ENCODE peak calls at places on chromosomes 3 and 15, in four cellular contexts. I is hepatocyte, V is AG04450, P is IMR-90. Q is an unnamed sample.

GRCh38 chr3:158961497-158961896 is 159.6 kb downstream of the MFSD1 start:
- DNase-seq in I (no peak), V (no peak), P (no peak), Q (no peak)

GRCh38 chr3:11603628-11604027 is 40.1 kb downstream of the VGLL4 start:
- DNase-seq in I (peak), V (peak), P (peak), Q (no peak)

GRCh38 chr15:27707216-27707710 is 391.9 kb downstream of the OCA2 start:
- DNase-seq in I (no peak), V (no peak), P (no peak), Q (no peak)

GRCh38 chr15:98842973-98843285 is 164.7 kb downstream of the PGPEP1L start:
- DNase-seq in I (no peak), V (no peak), P (no peak), Q (no peak)

GRCh38 chr15:38391186-38391585 is 62.7 kb upstream of the FAM98B start:
- DNase-seq in I (no peak), V (no peak), P (peak), Q (no peak)

GRCh38 chr15:41671656-41672636 is 11.7 kb downstream of the MGA start:
- DNase-seq in I (no peak), V (no peak), P (no peak), Q (no peak)

GRCh38 chr3:45165497-45166282 is 19.5 kb upstream of the CDCP1 start:
- DNase-seq in I (no peak), V (no peak), P (no peak), Q (no peak)

GRCh38 chr3:127600749-127601456 is 2.7 kb downstream of the MCM2 start:
- DNase-seq in I (no peak), V (no peak), P (no peak), Q (no peak)

GRCh38 chr3:52123106-52123708 is 31.0 kb downstream of the POC1A start:
- DNase-seq in I (peak), V (peak), P (peak), Q (peak)

GRCh38 chr15:57019496-57020160 is 101.2 kb downstream of the TCF12 start:
- DNase-seq in I (no peak), V (no peak), P (no peak), Q (no peak)

GRCh38 chr3:133527306-133527705 is 46.2 kb upstream of the CDV3 start:
- DNase-seq in I (peak), V (no peak), P (no peak), Q (no peak)

GRCh38 chr3:40387001-40387894 is at the start of gene ENTPD3:
- DNase-seq in I (peak), V (no peak), P (no peak), Q (no peak)
- TF ChIP-seq CTCF in I (no peak), V (no peak), P (no peak), Q (peak)

GRCh38 chr15:25534293-25534692 is 95.5 kb upstream of the UBE3A start:
- DNase-seq in I (no peak), V (no peak), P (no peak), Q (no peak)

GRCh38 chr15:25527118-25527517 is 88.3 kb upstream of the UBE3A start:
- DNase-seq in I (no peak), V (no peak), P (no peak), Q (no peak)

GRCh38 chr15:25525741-25526140 is 86.9 kb upstream of the UBE3A start:
- DNase-seq in I (no peak), V (no peak), P (no peak), Q (no peak)

GRCh38 chr15:25532269-25532668 is 93.4 kb upstream of the UBE3A start:
- DNase-seq in I (no peak), V (no peak), P (no peak), Q (no peak)

GRCh38 chr15:25529774-25530173 is 91.0 kb upstream of the UBE3A start:
- DNase-seq in I (no peak), V (no peak), P (no peak), Q (no peak)
- H3K27ac ChIP-seq in I (no peak), V (no peak), P (no peak), Q (no peak)

DNA sequence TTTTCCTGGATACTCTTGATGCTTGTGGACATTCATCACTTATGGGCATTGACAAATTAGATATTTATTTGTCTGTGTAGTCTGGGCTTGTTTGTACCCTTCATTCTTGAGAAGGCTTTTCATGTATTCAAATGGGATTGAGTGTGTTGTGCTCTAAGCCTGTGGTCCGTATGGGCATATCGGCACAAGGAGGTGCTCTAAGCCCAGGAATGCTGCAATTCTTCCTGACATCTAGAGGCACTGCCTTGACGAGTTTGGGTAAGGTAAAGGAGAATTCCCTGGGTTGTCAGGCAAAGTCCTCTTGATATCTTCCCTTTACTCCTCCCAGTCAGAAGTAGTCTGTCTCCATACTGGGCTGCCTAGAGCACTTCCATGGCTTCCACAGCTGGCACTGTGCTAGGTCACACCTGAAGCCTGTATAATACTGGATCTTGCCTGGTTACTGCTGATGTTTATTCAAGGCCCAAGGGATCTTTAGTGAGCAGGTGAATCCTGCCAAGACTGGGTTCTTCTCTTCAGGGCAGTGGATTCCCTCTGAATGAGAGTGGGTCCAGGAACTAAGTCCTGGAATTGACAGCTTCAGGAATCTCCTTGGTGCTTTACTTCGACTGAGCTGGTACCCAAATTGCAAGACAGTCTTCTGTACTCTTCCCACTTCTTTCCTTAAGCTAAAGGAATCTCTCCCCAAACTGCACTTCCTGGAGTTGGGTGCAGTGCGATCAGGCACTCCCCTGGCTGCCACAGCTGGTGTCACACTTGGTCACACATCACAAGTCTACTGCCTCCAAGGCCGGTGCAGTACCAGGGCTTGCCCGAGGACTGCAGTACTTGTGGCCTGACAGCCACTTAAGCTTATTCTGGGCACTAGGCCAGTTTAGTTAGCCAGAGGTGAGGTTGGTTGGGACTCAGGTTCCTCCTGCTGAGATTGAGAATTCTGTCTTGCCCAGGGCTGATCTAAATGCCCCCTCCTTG is 46.0 kb downstream of the GALK2 start:
- DNase-seq in I (no peak), V (no peak), P (no peak), Q (peak)
- TF ChIP-seq CTCF in I (no peak), V (no peak), P (no peak), Q (no peak)

DNA sequence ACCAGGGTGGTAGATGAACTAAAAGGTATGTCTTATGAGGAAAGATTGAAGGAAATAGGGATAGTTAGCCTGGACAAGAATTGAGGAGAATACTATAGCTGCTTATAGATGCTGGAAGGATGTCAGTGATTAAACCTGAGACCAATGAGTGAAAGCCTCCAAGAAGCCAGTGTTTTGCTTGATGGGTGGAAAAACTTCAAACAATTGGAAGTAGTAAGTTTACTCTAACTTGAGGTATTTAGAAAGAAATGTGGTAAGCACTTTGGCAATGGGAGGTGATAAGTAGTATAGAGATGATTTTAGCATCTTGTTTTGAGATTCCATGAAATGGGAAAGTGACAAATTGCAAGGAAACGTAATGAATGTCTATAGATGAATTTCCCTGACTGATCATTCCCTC is 19.1 kb downstream of the SLC15A2 start:
- DNase-seq in I (no peak), V (no peak), P (no peak), Q (no peak)
- H3K27ac ChIP-seq in I (no peak), V (no peak), P (no peak), Q (no peak)